ENCODE peak calls at places on chromosomes 7 and 10, in seven cellular contexts. One of them, this sample, is unnamed.

GRCh38 chr10:8539056-8539455 is 484.6 kb downstream of the GATA3 start:
- DNase-seq in K562: no peak
- DNase-seq in stomach: no peak
- DNase-seq in suprapubic skin: no peak
- DNase-seq in ovary: no peak
- DNase-seq in tibial nerve: no peak
- DNase-seq in transverse colon: no peak
- DNase-seq in this sample: no peak

GRCh38 chr7:92415225-92415624 is 32.1 kb upstream of the GATAD1 start:
- DNase-seq in stomach: no peak
- DNase-seq in tibial nerve: no peak
- DNase-seq in transverse colon: no peak
- DNase-seq in ovary: no peak
- DNase-seq in suprapubic skin: no peak
- DNase-seq in K562: no peak
- DNase-seq in this sample: no peak

GRCh38 chr7:128031901-128032604 is 816 bp upstream of the LRRC4 start:
- DNase-seq in transverse colon: peak
- DNase-seq in ovary: peak
- DNase-seq in suprapubic skin: no peak
- DNase-seq in tibial nerve: no peak
- DNase-seq in stomach: peak
- DNase-seq in K562: no peak
- DNase-seq in this sample: no peak

GRCh38 chr10:93030409-93030808 is 30.2 kb upstream of the CYP26C1 start:
- DNase-seq in K562: no peak
- DNase-seq in tibial nerve: no peak
- DNase-seq in ovary: no peak
- DNase-seq in transverse colon: no peak
- DNase-seq in stomach: no peak
- DNase-seq in suprapubic skin: no peak
- DNase-seq in this sample: no peak

GRCh38 chr10:29737209-29737565 is 102.4 kb upstream of the SVIL start:
- DNase-seq in transverse colon: no peak
- DNase-seq in stomach: no peak
- DNase-seq in suprapubic skin: no peak
- DNase-seq in ovary: no peak
- DNase-seq in K562: no peak
- DNase-seq in tibial nerve: no peak
- DNase-seq in this sample: no peak

GRCh38 chr10:130787252-130787651 is 524.3 kb downstream of the TCERG1L start:
- DNase-seq in transverse colon: no peak
- DNase-seq in tibial nerve: no peak
- DNase-seq in stomach: no peak
- DNase-seq in suprapubic skin: no peak
- DNase-seq in ovary: no peak
- DNase-seq in K562: no peak
- DNase-seq in this sample: no peak

GRCh38 chr7:148286150-148286549 is 304.4 kb upstream of the C7orf33 start:
- DNase-seq in suprapubic skin: no peak
- DNase-seq in ovary: no peak
- DNase-seq in stomach: no peak
- DNase-seq in transverse colon: no peak
- DNase-seq in tibial nerve: no peak
- DNase-seq in K562: peak
- DNase-seq in this sample: no peak

GRCh38 chr10:58817499-58817898 is 304.8 kb downstream of the BICC1 start:
- DNase-seq in tibial nerve: no peak
- DNase-seq in ovary: no peak
- DNase-seq in transverse colon: no peak
- DNase-seq in K562: no peak
- DNase-seq in stomach: no peak
- DNase-seq in suprapubic skin: no peak
- DNase-seq in this sample: no peak

GRCh38 chr10:24706479-24707118 is 17.1 kb downstream of the ARHGAP21 start:
- DNase-seq in stomach: no peak
- DNase-seq in ovary: no peak
- DNase-seq in suprapubic skin: no peak
- DNase-seq in tibial nerve: no peak
- DNase-seq in K562: peak
- DNase-seq in transverse colon: peak
- DNase-seq in this sample: peak

GRCh38 chr7:65221683-65222082 is 152.0 kb upstream of the ZNF92 start:
- DNase-seq in stomach: no peak
- DNase-seq in K562: no peak
- DNase-seq in tibial nerve: no peak
- DNase-seq in transverse colon: no peak
- DNase-seq in suprapubic skin: no peak
- DNase-seq in ovary: no peak
- DNase-seq in this sample: no peak

GRCh38 chr10:128539784-128540759 is 413.8 kb upstream of the MKI67 start:
- DNase-seq in tibial nerve: no peak
- DNase-seq in ovary: no peak
- DNase-seq in K562: no peak
- DNase-seq in suprapubic skin: peak
- DNase-seq in stomach: no peak
- DNase-seq in transverse colon: no peak
- DNase-seq in this sample: peak

GRCh38 chr7:22576941-22577927 is 77.2 kb upstream of the STEAP1B start:
- DNase-seq in transverse colon: no peak
- DNase-seq in suprapubic skin: no peak
- DNase-seq in tibial nerve: peak
- DNase-seq in stomach: no peak
- DNase-seq in ovary: peak
- DNase-seq in K562: no peak
- DNase-seq in this sample: peak

GRCh38 chr10:103765981-103766380 is 89.4 kb downstream of the SH3PXD2A start:
- DNase-seq in K562: no peak
- DNase-seq in tibial nerve: no peak
- DNase-seq in transverse colon: no peak
- DNase-seq in stomach: peak
- DNase-seq in ovary: no peak
- DNase-seq in suprapubic skin: no peak
- DNase-seq in this sample: no peak

GRCh38 chr10:42419789-42420188 is 218.6 kb downstream of the ZNF33B start:
- DNase-seq in suprapubic skin: no peak
- DNase-seq in tibial nerve: no peak
- DNase-seq in stomach: no peak
- DNase-seq in K562: no peak
- DNase-seq in transverse colon: no peak
- DNase-seq in ovary: no peak
- DNase-seq in this sample: no peak

GRCh38 chr10:100739516-100740368 is 5.6 kb upstream of the PAX2 start:
- DNase-seq in suprapubic skin: no peak
- DNase-seq in K562: no peak
- DNase-seq in stomach: no peak
- DNase-seq in ovary: no peak
- DNase-seq in transverse colon: no peak
- DNase-seq in tibial nerve: no peak
- DNase-seq in this sample: no peak

GRCh38 chr10:29643785-29644501 is 9.2 kb upstream of the SVIL start:
- DNase-seq in suprapubic skin: no peak
- DNase-seq in ovary: no peak
- DNase-seq in stomach: no peak
- DNase-seq in K562: no peak
- DNase-seq in tibial nerve: peak
- DNase-seq in transverse colon: no peak
- DNase-seq in this sample: no peak

GRCh38 chr10:113067516-113067915 is 117.5 kb downstream of the TCF7L2 start:
- DNase-seq in transverse colon: no peak
- DNase-seq in stomach: no peak
- DNase-seq in K562: no peak
- DNase-seq in suprapubic skin: no peak
- DNase-seq in tibial nerve: no peak
- DNase-seq in ovary: no peak
- DNase-seq in this sample: no peak

GRCh38 chr7:47683485-47683898 is 101.6 kb upstream of the TNS3 start:
- DNase-seq in K562: no peak
- DNase-seq in tibial nerve: no peak
- DNase-seq in stomach: no peak
- DNase-seq in suprapubic skin: no peak
- DNase-seq in ovary: no peak
- DNase-seq in transverse colon: no peak
- DNase-seq in this sample: no peak
- TF ChIP-seq EP300 in K562: no peak
- TF ChIP-seq EP300 in tibial nerve: no peak
- TF ChIP-seq EP300 in stomach: no peak
- TF ChIP-seq EP300 in suprapubic skin: no peak
- TF ChIP-seq EP300 in ovary: no peak
- TF ChIP-seq EP300 in transverse colon: no peak
- TF ChIP-seq EP300 in this sample: no peak

DNA sequence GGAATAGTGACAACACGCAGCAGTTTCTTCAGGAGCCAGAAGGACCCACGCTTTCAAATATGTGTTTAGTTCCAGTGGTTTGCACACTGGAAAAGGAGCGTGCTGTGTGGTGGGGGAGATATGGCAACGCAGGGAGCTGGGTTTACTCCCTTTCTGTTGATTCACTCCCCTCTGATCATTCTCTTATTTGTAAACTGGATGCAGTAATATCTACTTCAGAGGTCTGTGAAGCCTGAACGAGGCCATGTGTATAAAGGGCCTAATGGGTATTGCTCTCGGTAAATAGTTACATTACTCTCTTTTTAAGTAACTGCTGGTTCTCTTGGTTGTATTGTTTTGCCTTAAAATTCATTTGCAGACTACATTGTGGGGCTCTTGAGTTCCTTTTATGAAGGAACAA is 19.2 kb downstream of the RBM17 start:
- DNase-seq in stomach: no peak
- DNase-seq in K562: no peak
- DNase-seq in transverse colon: no peak
- DNase-seq in suprapubic skin: no peak
- DNase-seq in tibial nerve: no peak
- DNase-seq in ovary: no peak
- DNase-seq in this sample: no peak
- TF ChIP-seq POLR2A in stomach: no peak
- TF ChIP-seq POLR2A in K562: no peak
- TF ChIP-seq POLR2A in transverse colon: no peak
- TF ChIP-seq POLR2A in suprapubic skin: no peak
- TF ChIP-seq POLR2A in tibial nerve: no peak
- TF ChIP-seq POLR2A in ovary: no peak
- TF ChIP-seq POLR2A in this sample: no peak

GRCh38 chr10:132389631-132390454 is 7.2 kb upstream of the PWWP2B start:
- DNase-seq in tibial nerve: no peak
- DNase-seq in stomach: no peak
- DNase-seq in suprapubic skin: peak
- DNase-seq in ovary: no peak
- DNase-seq in K562: no peak
- DNase-seq in transverse colon: peak
- DNase-seq in this sample: peak
- TF ChIP-seq EP300 in tibial nerve: no peak
- TF ChIP-seq EP300 in stomach: no peak
- TF ChIP-seq EP300 in suprapubic skin: no peak
- TF ChIP-seq EP300 in ovary: no peak
- TF ChIP-seq EP300 in K562: no peak
- TF ChIP-seq EP300 in transverse colon: no peak
- TF ChIP-seq EP300 in this sample: no peak

GRCh38 chr7:98283127-98283886 is 1.8 kb downstream of the BRI3 start:
- DNase-seq in suprapubic skin: no peak
- DNase-seq in stomach: peak
- DNase-seq in tibial nerve: peak
- DNase-seq in transverse colon: peak
- DNase-seq in ovary: no peak
- DNase-seq in K562: no peak
- DNase-seq in this sample: peak

GRCh38 chr7:98280296-98280695 is 1.2 kb upstream of the BRI3 start:
- DNase-seq in stomach: no peak
- DNase-seq in tibial nerve: no peak
- DNase-seq in ovary: no peak
- DNase-seq in transverse colon: no peak
- DNase-seq in suprapubic skin: no peak
- DNase-seq in K562: no peak
- DNase-seq in this sample: no peak

GRCh38 chr7:98282727-98283126 is 1.2 kb downstream of the BRI3 start:
- DNase-seq in transverse colon: no peak
- DNase-seq in tibial nerve: no peak
- DNase-seq in K562: no peak
- DNase-seq in suprapubic skin: no peak
- DNase-seq in ovary: no peak
- DNase-seq in stomach: no peak
- DNase-seq in this sample: no peak

GRCh38 chr7:98280791-98281756 is at the start of gene BRI3:
- DNase-seq in stomach: peak
- DNase-seq in K562: peak
- DNase-seq in tibial nerve: peak
- DNase-seq in suprapubic skin: peak
- DNase-seq in transverse colon: peak
- DNase-seq in ovary: peak
- DNase-seq in this sample: peak

DNA sequence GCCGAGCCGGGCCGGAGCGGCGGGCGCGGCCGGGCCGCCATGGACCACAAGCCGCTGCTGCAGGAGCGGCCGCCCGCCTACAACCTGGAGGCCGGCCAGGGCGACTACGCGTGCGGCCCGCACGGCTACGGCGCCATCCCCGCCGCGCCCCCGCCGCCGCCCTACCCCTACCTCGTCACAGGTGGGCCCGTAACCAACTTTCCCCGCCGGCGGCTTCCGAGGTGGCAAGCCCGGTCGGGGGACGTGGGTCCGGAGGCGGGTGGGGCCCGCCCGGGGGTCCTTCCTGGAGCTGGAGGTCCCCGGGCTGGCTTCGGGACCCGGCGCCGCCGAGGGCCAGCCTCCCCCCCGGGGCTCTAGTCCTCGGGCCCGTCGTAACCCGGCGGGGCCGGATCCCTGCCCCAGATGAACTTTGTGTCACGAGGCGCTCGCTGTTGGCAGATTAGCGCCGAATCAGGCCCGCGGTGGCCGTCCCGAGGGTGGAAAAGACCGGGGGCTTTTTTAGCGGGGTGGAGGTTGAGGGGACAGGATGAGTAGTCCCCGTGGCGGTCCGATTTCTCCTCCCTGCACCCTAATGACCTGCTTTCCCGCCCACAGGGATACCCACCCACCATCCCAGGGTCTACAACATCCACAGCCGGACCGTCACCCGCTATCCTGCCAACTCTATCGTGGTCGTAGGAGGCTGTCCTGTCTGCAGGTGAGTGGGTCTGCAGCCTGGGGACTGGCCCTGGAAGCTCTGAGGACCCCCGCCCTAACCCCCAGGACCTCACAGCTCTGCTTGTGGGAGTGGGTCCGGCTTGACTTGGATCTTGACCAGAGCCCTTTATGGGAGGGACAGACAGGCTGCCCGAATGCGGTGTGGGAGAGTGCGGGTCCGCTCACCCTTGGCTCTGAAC is 519 bp downstream of the BRI3 start:
- DNase-seq in tibial nerve: peak
- DNase-seq in transverse colon: peak
- DNase-seq in K562: peak
- DNase-seq in ovary: peak
- DNase-seq in suprapubic skin: no peak
- DNase-seq in stomach: peak
- DNase-seq in this sample: no peak
- TF ChIP-seq POLR2A in tibial nerve: peak
- TF ChIP-seq POLR2A in transverse colon: no peak
- TF ChIP-seq POLR2A in K562: no peak
- TF ChIP-seq POLR2A in ovary: no peak
- TF ChIP-seq POLR2A in suprapubic skin: no peak
- TF ChIP-seq POLR2A in stomach: no peak
- TF ChIP-seq POLR2A in this sample: peak

This sample was measured in upper lobe of left lung.